ENCODE peak calls at places on chromosomes 3 and 15, in nine cellular contexts. T is RWPE2; I is CD4-positive, CD25-positive, alpha-beta regulatory T cell; M is heart left ventricle; U is cardiac muscle cell; Z is A549; F is pancreas; Q is lung; C is left ventricle myocardium inferior. W is an unnamed sample.

GRCh38 chr15:91970142-91970541 is 116.6 kb downstream of the SLCO3A1 start:
- DNase-seq in T (no peak), I (no peak), M (peak; percentile 72), U (peak; percentile 89), Z (no peak), F (no peak), Q (peak; percentile 50), C (peak; percentile 87), W (no peak)

GRCh38 chr15:64521726-64522164 is 61.4 kb downstream of the ZNF609 start:
- DNase-seq in T (peak; percentile 89), I (no peak), M (no peak), U (peak; percentile 82), Z (peak; percentile 30), F (peak; percentile 63), Q (no peak), C (peak; percentile 44), W (peak; percentile 72)

GRCh38 chr3:112104774-112105173 is 18.6 kb downstream of the C3orf52 start:
- DNase-seq in T (no peak), I (no peak), M (no peak), U (no peak), Z (no peak), F (no peak), Q (no peak), C (no peak), W (no peak)

GRCh38 chr3:150607267-150608065 is 4.3 kb downstream of the SELENOT start:
- DNase-seq in T (no peak), I (no peak), M (no peak), U (no peak), Z (no peak), F (no peak), Q (no peak), C (no peak), W (peak; percentile 10)

GRCh38 chr3:157789162-157789561 is 285.9 kb upstream of the VEPH1 start:
- DNase-seq in T (no peak), I (no peak), M (no peak), U (no peak), Z (no peak), F (no peak), Q (no peak), C (no peak), W (no peak)

GRCh38 chr15:52527196-52527897 is 1.3 kb downstream of the MYO5A start:
- DNase-seq in T (no peak), I (no peak), M (no peak), U (no peak), Z (no peak), F (no peak), Q (no peak), C (no peak), W (no peak)

GRCh38 chr15:73331501-73331900 is 37.3 kb downstream of the HCN4 start:
- DNase-seq in T (no peak), I (no peak), M (no peak), U (no peak), Z (no peak), F (no peak), Q (no peak), C (no peak), W (no peak)

GRCh38 chr3:185215873-185216586 is 37.8 kb downstream of the EHHADH start:
- DNase-seq in T (no peak), I (no peak), M (no peak), U (peak; percentile 31), Z (no peak), F (no peak), Q (no peak), C (no peak), W (no peak)

GRCh38 chr3:120566243-120566980 is 29.7 kb upstream of the NDUFB4 start:
- DNase-seq in T (no peak), I (no peak), M (no peak), U (no peak), Z (no peak), F (no peak), Q (no peak), C (no peak), W (no peak)

GRCh38 chr3:158167737-158168469 is 58.0 kb downstream of the RSRC1 start:
- DNase-seq in T (no peak), I (no peak), M (no peak), U (peak; percentile 97), Z (peak; percentile 60), F (no peak), Q (no peak), C (no peak), W (no peak)

GRCh38 chr3:77835916-77836315 is 796.0 kb downstream of the ROBO2 start:
- DNase-seq in T (no peak), I (no peak), M (no peak), U (no peak), Z (no peak), F (no peak), Q (no peak), C (no peak), W (no peak)

GRCh38 chr3:50264964-50265485 is 3.9 kb upstream of the SEMA3B start:
- DNase-seq in T (no peak), I (no peak), M (no peak), U (no peak), Z (no peak), F (no peak), Q (peak; percentile 46), C (no peak), W (no peak)

GRCh38 chr3:66485291-66485968 is 15.4 kb downstream of the LRIG1 start:
- DNase-seq in T (no peak), I (no peak), M (no peak), U (peak; percentile 36), Z (no peak), F (no peak), Q (no peak), C (no peak), W (no peak)

GRCh38 chr3:105253225-105253624 is 113.5 kb upstream of the ALCAM start:
- DNase-seq in T (no peak), I (no peak), M (no peak), U (peak; percentile 50), Z (no peak), F (no peak), Q (peak; percentile 49), C (no peak), W (no peak)

GRCh38 chr3:13227315-13228165 is 154.3 kb upstream of the IQSEC1 start:
- DNase-seq in T (no peak), I (no peak), M (no peak), U (no peak), Z (no peak), F (no peak), Q (no peak), C (no peak), W (no peak)

GRCh38 chr15:64596701-64597468 is 136.5 kb downstream of the ZNF609 start:
- DNase-seq in T (no peak), I (peak; percentile 27), M (no peak), U (peak; percentile 71), Z (no peak), F (peak; percentile 20), Q (peak; percentile 60), C (no peak), W (peak; percentile 49)

GRCh38 chr3:71423151-71423906 is 160.2 kb downstream of the FOXP1 start:
- DNase-seq in T (peak; percentile 92), I (no peak), M (peak; percentile 42), U (peak; percentile 37), Z (peak; percentile 15), F (peak; percentile 16), Q (no peak), C (peak; percentile 39), W (peak; percentile 12)

GRCh38 chr3:31295150-31295765 is 237.5 kb upstream of the STT3B start:
- DNase-seq in T (no peak), I (no peak), M (no peak), U (no peak), Z (no peak), F (no peak), Q (no peak), C (no peak), W (no peak)

GRCh38 chr3:139355502-139355901 is 11.7 kb downstream of the MRPS22 start:
- DNase-seq in T (no peak), I (no peak), M (no peak), U (peak; percentile 55), Z (no peak), F (peak; percentile 28), Q (no peak), C (no peak), W (peak; percentile 70)

GRCh38 chr15:44296625-44297524 is 8.4 kb downstream of the GOLM2 start:
- DNase-seq in T (no peak), I (no peak), M (no peak), U (peak; percentile 29), Z (peak; percentile 35), F (peak; percentile 18), Q (no peak), C (no peak), W (no peak)

GRCh38 chr15:101035611-101036010 is 116.5 kb downstream of the LRRK1 start:
- DNase-seq in T (no peak), I (no peak), M (no peak), U (no peak), Z (no peak), F (no peak), Q (no peak), C (no peak), W (no peak)

DNA sequence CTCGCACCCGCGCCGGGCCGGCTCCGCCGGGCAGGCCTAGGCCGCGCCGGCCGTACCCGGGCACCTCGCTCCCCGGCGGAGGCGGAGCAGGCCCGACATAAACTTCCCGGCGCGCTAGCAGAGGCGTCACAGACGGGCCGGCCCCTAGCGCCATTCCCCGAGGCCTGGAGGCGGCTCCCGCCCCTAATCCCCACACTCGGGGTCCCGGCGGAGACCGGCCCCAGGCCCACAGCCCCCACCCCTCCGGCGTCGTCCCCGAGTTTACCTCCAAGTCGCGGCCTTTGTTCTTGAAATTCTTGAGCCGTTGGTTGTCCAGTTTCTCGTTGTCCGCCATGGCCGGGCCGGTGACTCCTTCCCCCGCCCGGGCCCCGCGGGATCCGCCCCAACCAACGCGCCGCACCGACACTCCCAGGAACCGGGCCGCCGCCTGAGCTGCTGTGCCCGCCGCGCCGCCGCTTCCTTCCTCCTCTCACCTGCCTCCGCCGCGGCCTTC is 376 bp downstream of the KPNA4 start:
- DNase-seq in T (no peak), I (no peak), M (peak; percentile 75), U (peak; percentile 68), Z (peak; percentile 26), F (no peak), Q (peak; percentile 69), C (peak; percentile 72), W (peak; percentile 68)
- H3K4me3 ChIP-seq in T (peak overlapping the region; percentile 51), I (no peak overlapping the region), M (peak overlapping the region; percentile 88), U (peak overlapping the region; percentile 65), Z (peak overlapping the region; percentile 85), F (peak overlapping the region; percentile 64), Q (peak overlapping the region; percentile 87), C (peak overlapping the region; percentile 82), W (peak overlapping the region; percentile 84)

GRCh38 chr3:42257007-42257406 is 9.0 kb downstream of the CCK start:
- DNase-seq in T (peak; percentile 77), I (no peak), M (no peak), U (no peak), Z (no peak), F (no peak), Q (no peak), C (no peak), W (no peak)
- H3K27ac ChIP-seq in T (peak overlapping the region; percentile 90), I (no peak overlapping the region), M (no peak overlapping the region), U (no peak overlapping the region), Z (no peak overlapping the region), F (no peak overlapping the region), Q (no peak overlapping the region), C (no peak overlapping the region), W (no peak overlapping the region)

GRCh38 chr3:70003119-70003518 is 3.6 kb downstream of the SAMMSON start:
- DNase-seq in T (no peak), I (no peak), M (no peak), U (no peak), Z (no peak), F (no peak), Q (no peak), C (no peak), W (no peak)
- H3K4me3 ChIP-seq in T (no peak overlapping the region), I (no peak overlapping the region), M (no peak overlapping the region), U (no peak overlapping the region), Z (no peak overlapping the region), F (no peak overlapping the region), Q (no peak overlapping the region), C (no peak overlapping the region), W (no peak overlapping the region)

GRCh38 chr15:90042766-90043525 is 41.8 kb downstream of the ZNF710 start:
- DNase-seq in T (peak; percentile 78), I (no peak), M (no peak), U (no peak), Z (no peak), F (no peak), Q (no peak), C (no peak), W (no peak)
- H3K27ac ChIP-seq in T (no peak overlapping the region), I (no peak overlapping the region), M (no peak overlapping the region), U (no peak overlapping the region), Z (no peak overlapping the region), F (no peak overlapping the region), Q (no peak overlapping the region), C (no peak overlapping the region), W (no peak overlapping the region)

W was measured in WERI-Rb-1.